ENCODE peak calls at places on chromosomes 12 and 14, in four cellular contexts. One of them, this sample, is unnamed.

GRCh38 chr14:32933623-32933942 is 5.1 kb upstream of the NPAS3 start:
- DNase-seq in GM12878: no peak
- DNase-seq in HepG2: no peak
- DNase-seq in SK-N-SH: peak; percentile 42
- DNase-seq in this sample: no peak

GRCh38 chr14:99788713-99789112 is 4.5 kb upstream of the EML1 start:
- DNase-seq in GM12878: no peak
- DNase-seq in HepG2: no peak
- DNase-seq in SK-N-SH: no peak
- DNase-seq in this sample: no peak

GRCh38 chr12:121653999-121654398 is 15.5 kb downstream of the MORN3 start:
- DNase-seq in GM12878: no peak
- DNase-seq in HepG2: no peak
- DNase-seq in SK-N-SH: peak; percentile 55
- DNase-seq in this sample: no peak

GRCh38 chr14:33237102-33237501 is 298.4 kb downstream of the NPAS3 start:
- DNase-seq in GM12878: no peak
- DNase-seq in HepG2: no peak
- DNase-seq in SK-N-SH: no peak
- DNase-seq in this sample: no peak

GRCh38 chr14:22900088-22900799 is 17.2 kb downstream of the REM2 start:
- DNase-seq in GM12878: peak; percentile 47
- DNase-seq in HepG2: peak; percentile 83
- DNase-seq in SK-N-SH: peak; percentile 72
- DNase-seq in this sample: peak; percentile 81

GRCh38 chr12:15574353-15574752 is 214.8 kb downstream of the EPS8 start:
- DNase-seq in GM12878: no peak
- DNase-seq in HepG2: peak; percentile 20
- DNase-seq in SK-N-SH: no peak
- DNase-seq in this sample: no peak

GRCh38 chr12:13038491-13039161 is 5.6 kb upstream of the FAM234B start:
- DNase-seq in GM12878: no peak
- DNase-seq in HepG2: no peak
- DNase-seq in SK-N-SH: no peak
- DNase-seq in this sample: no peak

GRCh38 chr12:124776126-124776513 is 87.5 kb downstream of the SCARB1 start:
- DNase-seq in GM12878: no peak
- DNase-seq in HepG2: no peak
- DNase-seq in SK-N-SH: no peak
- DNase-seq in this sample: no peak

GRCh38 chr12:6963741-6964446 is 6.6 kb downstream of the PHB2 start:
- DNase-seq in GM12878: no peak
- DNase-seq in HepG2: no peak
- DNase-seq in SK-N-SH: peak; percentile 24
- DNase-seq in this sample: no peak

GRCh38 chr14:64364907-64365306 is 23.2 kb upstream of the MTHFD1 start:
- DNase-seq in GM12878: no peak
- DNase-seq in HepG2: no peak
- DNase-seq in SK-N-SH: no peak
- DNase-seq in this sample: no peak

GRCh38 chr12:104667139-104667538 is 210.4 kb downstream of the CHST11 start:
- DNase-seq in GM12878: no peak
- DNase-seq in HepG2: no peak
- DNase-seq in SK-N-SH: no peak
- DNase-seq in this sample: no peak

GRCh38 chr12:96635844-96636243 is 146.5 kb downstream of the CFAP54 start:
- DNase-seq in GM12878: no peak
- DNase-seq in HepG2: no peak
- DNase-seq in SK-N-SH: no peak
- DNase-seq in this sample: no peak

GRCh38 chr12:53660064-53660463 is 15.8 kb downstream of the ATP5MC2 start:
- DNase-seq in GM12878: no peak
- DNase-seq in HepG2: no peak
- DNase-seq in SK-N-SH: no peak
- DNase-seq in this sample: no peak

GRCh38 chr12:76040461-76040860 is 8.9 kb upstream of the PHLDA1 start:
- DNase-seq in GM12878: no peak
- DNase-seq in HepG2: no peak
- DNase-seq in SK-N-SH: no peak
- DNase-seq in this sample: no peak

DNA sequence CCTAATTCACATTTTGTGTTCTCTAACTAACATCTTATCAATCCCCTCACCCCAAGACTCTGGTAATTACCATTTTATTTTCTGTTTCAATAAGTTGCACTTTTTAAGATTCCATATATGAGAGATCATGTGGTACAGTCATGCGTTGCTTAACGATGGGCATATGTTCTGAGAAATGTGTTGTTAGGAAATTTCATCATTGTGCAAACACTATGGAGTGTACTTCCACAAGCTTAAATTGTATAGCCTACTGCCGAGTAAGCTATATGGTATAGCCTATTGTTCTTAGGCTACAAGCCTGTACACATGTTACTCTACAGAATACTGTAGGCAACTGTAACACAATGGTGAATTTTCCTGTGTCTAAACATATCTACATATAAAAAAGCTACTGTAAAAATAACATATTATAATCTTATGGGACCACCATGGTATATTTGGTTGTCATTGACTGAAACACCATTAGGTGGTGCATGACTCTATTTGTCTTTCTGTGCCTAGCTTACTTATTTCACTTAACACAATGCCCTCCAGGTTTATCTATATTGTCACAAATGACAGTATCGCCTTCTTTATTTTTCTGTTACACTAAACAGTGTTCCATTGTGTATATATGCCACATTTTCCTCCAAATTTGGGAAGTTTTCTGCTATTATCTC is 473.4 kb upstream of the LMO3 start:
- DNase-seq in GM12878: no peak
- DNase-seq in HepG2: peak; percentile 1
- DNase-seq in SK-N-SH: no peak
- DNase-seq in this sample: no peak
- TF ChIP-seq PBX3 in GM12878: no peak
- TF ChIP-seq PBX3 in HepG2: no peak
- TF ChIP-seq PBX3 in SK-N-SH: no peak
- TF ChIP-seq PBX3 in this sample: no peak

GRCh38 chr12:62724947-62725447 is 210.0 kb downstream of the PPM1H start:
- DNase-seq in GM12878: no peak
- DNase-seq in HepG2: peak; percentile 6
- DNase-seq in SK-N-SH: no peak
- DNase-seq in this sample: peak; percentile 71

GRCh38 chr12:62720661-62721330 is 214.2 kb downstream of the PPM1H start:
- DNase-seq in GM12878: no peak
- DNase-seq in HepG2: no peak
- DNase-seq in SK-N-SH: no peak
- DNase-seq in this sample: no peak

GRCh38 chr12:62725781-62726180 is 209.2 kb downstream of the PPM1H start:
- DNase-seq in GM12878: no peak
- DNase-seq in HepG2: no peak
- DNase-seq in SK-N-SH: no peak
- DNase-seq in this sample: no peak

GRCh38 chr12:62724285-62724684 is 210.7 kb downstream of the PPM1H start:
- DNase-seq in GM12878: no peak
- DNase-seq in HepG2: no peak
- DNase-seq in SK-N-SH: no peak
- DNase-seq in this sample: no peak

DNA sequence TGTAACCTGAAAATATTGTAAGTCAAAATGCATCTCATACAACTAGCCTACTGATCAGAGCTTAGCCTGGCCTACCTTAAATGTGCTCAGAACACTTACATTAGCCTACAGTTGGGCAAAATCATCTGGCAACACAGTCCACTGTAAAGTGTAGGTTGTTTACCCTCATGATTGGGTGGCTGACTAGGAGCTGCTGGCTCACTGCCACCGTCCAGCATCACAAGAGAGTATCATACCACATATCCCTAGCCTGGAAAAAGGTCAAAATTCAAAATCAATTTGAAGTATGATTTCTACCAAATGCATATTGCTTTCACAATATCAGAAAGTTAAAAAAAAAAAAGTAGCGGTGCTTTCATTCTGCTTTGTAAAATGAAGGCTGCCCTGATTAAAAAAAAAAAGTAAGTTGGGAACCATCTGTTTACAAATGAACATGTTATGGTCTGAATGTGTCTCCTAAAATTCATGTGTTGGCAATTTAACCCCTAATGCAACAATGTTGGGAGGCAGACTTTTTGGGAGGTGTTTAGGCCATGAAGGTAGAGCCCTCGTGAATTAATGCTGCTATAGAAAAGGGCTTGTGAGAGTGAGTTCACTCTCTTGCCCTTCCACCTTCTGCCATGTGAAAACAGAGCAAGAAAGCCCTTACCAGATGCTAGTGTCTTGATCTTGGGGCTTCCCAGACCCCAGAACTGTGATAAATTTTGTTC is 211.8 kb downstream of the PPM1H start:
- DNase-seq in GM12878: no peak
- DNase-seq in HepG2: no peak
- DNase-seq in SK-N-SH: no peak
- DNase-seq in this sample: no peak
- TF ChIP-seq PBX3 in GM12878: no peak
- TF ChIP-seq PBX3 in HepG2: no peak
- TF ChIP-seq PBX3 in SK-N-SH: no peak
- TF ChIP-seq PBX3 in this sample: no peak

GRCh38 chr14:89977668-89978067 is 21.9 kb downstream of the TDP1 start:
- DNase-seq in GM12878: no peak
- DNase-seq in HepG2: no peak
- DNase-seq in SK-N-SH: no peak
- DNase-seq in this sample: no peak
- TF ChIP-seq PBX3 in GM12878: no peak
- TF ChIP-seq PBX3 in HepG2: no peak
- TF ChIP-seq PBX3 in SK-N-SH: no peak
- TF ChIP-seq PBX3 in this sample: no peak

GRCh38 chr12:116068853-116069252 is 208.6 kb downstream of the MED13L start:
- DNase-seq in GM12878: no peak
- DNase-seq in HepG2: no peak
- DNase-seq in SK-N-SH: no peak
- DNase-seq in this sample: no peak

GRCh38 chr12:116068371-116068770 is 209.1 kb downstream of the MED13L start:
- DNase-seq in GM12878: no peak
- DNase-seq in HepG2: no peak
- DNase-seq in SK-N-SH: no peak
- DNase-seq in this sample: no peak

GRCh38 chr12:116067892-116068291 is 209.6 kb downstream of the MED13L start:
- DNase-seq in GM12878: no peak
- DNase-seq in HepG2: peak; percentile 26
- DNase-seq in SK-N-SH: no peak
- DNase-seq in this sample: no peak

GRCh38 chr12:116065561-116065960 is 211.9 kb downstream of the MED13L start:
- DNase-seq in GM12878: no peak
- DNase-seq in HepG2: no peak
- DNase-seq in SK-N-SH: no peak
- DNase-seq in this sample: no peak

DNA sequence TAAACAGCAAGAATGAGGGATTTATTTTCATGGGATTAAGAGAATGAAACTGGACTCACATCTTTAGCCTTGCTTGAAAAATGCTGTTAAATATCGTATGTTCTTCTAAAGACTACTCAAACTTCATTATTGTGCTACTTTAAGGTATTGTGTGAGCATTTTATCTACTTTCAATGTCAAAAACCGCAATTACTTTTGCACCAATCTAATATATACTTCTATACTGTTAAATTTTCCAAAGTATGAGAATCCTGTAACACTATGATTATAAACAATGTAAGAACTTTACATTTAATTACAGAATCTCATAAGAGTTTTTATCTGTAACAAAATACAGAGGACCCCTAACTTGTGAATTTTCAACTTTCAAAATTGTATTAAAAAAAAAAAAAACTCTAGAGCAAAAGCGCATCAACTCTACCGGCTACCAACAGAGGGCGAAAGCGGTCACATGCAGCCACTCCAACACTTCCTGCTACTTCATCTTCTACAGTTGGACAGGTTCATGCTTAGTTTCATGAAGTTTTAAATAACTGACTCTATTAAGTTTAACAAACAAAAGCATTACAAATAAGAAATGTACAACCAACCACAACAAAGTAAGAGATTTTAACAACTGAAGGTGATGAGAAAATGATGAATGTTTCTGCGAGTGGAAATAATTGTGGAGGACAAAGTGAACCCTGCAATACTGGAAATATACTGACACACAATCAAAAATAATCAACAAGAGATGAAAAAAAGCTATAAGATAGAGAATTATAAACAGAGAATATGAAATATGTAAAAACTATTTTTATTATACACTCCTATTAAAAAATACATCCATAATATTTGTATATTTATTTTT is 210.9 kb downstream of the MED13L start:
- DNase-seq in GM12878: no peak
- DNase-seq in HepG2: peak; percentile 34
- DNase-seq in SK-N-SH: peak; percentile 34
- DNase-seq in this sample: peak; percentile 72
- TF ChIP-seq PBX3 in GM12878: no peak
- TF ChIP-seq PBX3 in HepG2: no peak
- TF ChIP-seq PBX3 in SK-N-SH: peak; percentile 9
- TF ChIP-seq PBX3 in this sample: no peak

GRCh38 chr14:24918822-24919221 is 131.1 kb downstream of the STXBP6 start:
- DNase-seq in GM12878: no peak
- DNase-seq in HepG2: no peak
- DNase-seq in SK-N-SH: no peak
- DNase-seq in this sample: no peak

GRCh38 chr14:24915958-24916595 is 133.9 kb downstream of the STXBP6 start:
- DNase-seq in GM12878: no peak
- DNase-seq in HepG2: no peak
- DNase-seq in SK-N-SH: no peak
- DNase-seq in this sample: no peak

GRCh38 chr14:24920265-24921080 is 129.5 kb downstream of the STXBP6 start:
- DNase-seq in GM12878: no peak
- DNase-seq in HepG2: no peak
- DNase-seq in SK-N-SH: no peak
- DNase-seq in this sample: no peak

GRCh38 chr14:24924544-24924943 is 125.4 kb downstream of the STXBP6 start:
- DNase-seq in GM12878: no peak
- DNase-seq in HepG2: no peak
- DNase-seq in SK-N-SH: no peak
- DNase-seq in this sample: no peak

GRCh38 chr14:24921903-24922302 is 128.0 kb downstream of the STXBP6 start:
- DNase-seq in GM12878: no peak
- DNase-seq in HepG2: no peak
- DNase-seq in SK-N-SH: no peak
- DNase-seq in this sample: no peak
- TF ChIP-seq PBX3 in GM12878: no peak
- TF ChIP-seq PBX3 in HepG2: no peak
- TF ChIP-seq PBX3 in SK-N-SH: no peak
- TF ChIP-seq PBX3 in this sample: no peak

GRCh38 chr12:26987634-26988424 is 26.4 kb downstream of the TM7SF3 start:
- DNase-seq in GM12878: no peak
- DNase-seq in HepG2: no peak
- DNase-seq in SK-N-SH: no peak
- DNase-seq in this sample: no peak

GRCh38 chr12:26978801-26979200 is 35.4 kb downstream of the TM7SF3 start:
- DNase-seq in GM12878: no peak
- DNase-seq in HepG2: no peak
- DNase-seq in SK-N-SH: no peak
- DNase-seq in this sample: no peak

GRCh38 chr12:26979733-26980132 is 34.5 kb downstream of the TM7SF3 start:
- DNase-seq in GM12878: no peak
- DNase-seq in HepG2: no peak
- DNase-seq in SK-N-SH: no peak
- DNase-seq in this sample: no peak

GRCh38 chr12:26988703-26989102 is 25.5 kb downstream of the TM7SF3 start:
- DNase-seq in GM12878: no peak
- DNase-seq in HepG2: no peak
- DNase-seq in SK-N-SH: no peak
- DNase-seq in this sample: no peak

GRCh38 chr12:26982866-26983265 is 31.3 kb downstream of the TM7SF3 start:
- DNase-seq in GM12878: no peak
- DNase-seq in HepG2: no peak
- DNase-seq in SK-N-SH: no peak
- DNase-seq in this sample: no peak
- TF ChIP-seq PBX3 in GM12878: no peak
- TF ChIP-seq PBX3 in HepG2: no peak
- TF ChIP-seq PBX3 in SK-N-SH: no peak
- TF ChIP-seq PBX3 in this sample: no peak